ENCODE peak calls at places on chromosomes 13 and 19, in seven cellular contexts. C is uterus, W is PC-9, S is prostate gland, R is breast epithelium, H is lung, X is aorta. L is an unnamed sample.

GRCh38 chr19:4045597-4046361 is 20.9 kb downstream of the ZBTB7A start:
- DNase-seq in C (no peak), W (no peak), S (no peak), R (no peak), H (no peak), X (no peak), L (no peak)

GRCh38 chr19:1074512-1075283 is 7.7 kb downstream of the ARHGAP45 start:
- DNase-seq in C (no peak), W (peak; percentile 76), S (peak; percentile 74), R (peak; percentile 82), H (peak; percentile 92), X (peak; percentile 93), L (peak; percentile 93)

GRCh38 chr13:94435604-94436226 is 43.8 kb downstream of the DCT start:
- DNase-seq in C (no peak), W (no peak), S (no peak), R (no peak), H (no peak), X (no peak), L (no peak)

GRCh38 chr19:31572671-31573298 is 223.5 kb upstream of the TSHZ3 start:
- DNase-seq in C (no peak), W (no peak), S (peak; percentile 87), R (no peak), H (no peak), X (no peak), L (no peak)

GRCh38 chr19:38805180-38805579 is 7.6 kb downstream of the LGALS4 start:
- DNase-seq in C (no peak), W (no peak), S (no peak), R (no peak), H (no peak), X (peak; percentile 35), L (no peak)

GRCh38 chr13:109393045-109393444 is 393.3 kb downstream of the IRS2 start:
- DNase-seq in C (no peak), W (no peak), S (no peak), R (no peak), H (no peak), X (no peak), L (no peak)

GRCh38 chr19:46371371-46371901 is 24.5 kb downstream of the PPP5C start:
- DNase-seq in C (no peak), W (no peak), S (no peak), R (peak; percentile 45), H (no peak), X (peak; percentile 61), L (peak; percentile 50)

GRCh38 chr19:51091126-51091525 is 8.4 kb upstream of the KLK14 start:
- DNase-seq in C (no peak), W (no peak), S (no peak), R (no peak), H (no peak), X (peak; percentile 38), L (no peak)

GRCh38 chr13:82791035-82791434 is 1091.2 kb downstream of the SLITRK1 start:
- DNase-seq in C (no peak), W (no peak), S (no peak), R (no peak), H (no peak), X (no peak), L (no peak)

GRCh38 chr13:88063741-88064140 is 392.6 kb downstream of the SLITRK5 start:
- DNase-seq in C (no peak), W (no peak), S (no peak), R (no peak), H (no peak), X (no peak), L (no peak)

GRCh38 chr13:96053003-96053703 is at the start of gene UGGT2:
- DNase-seq in C (peak; percentile 95), W (peak; percentile 93), S (peak; percentile 91), R (peak; percentile 93), H (peak; percentile 94), X (peak; percentile 99), L (peak; percentile 95)

GRCh38 chr19:22545751-22546150 is 88.4 kb upstream of the ZNF492 start:
- DNase-seq in C (peak; percentile 65), W (peak; percentile 37), S (no peak), R (peak; percentile 70), H (no peak), X (no peak), L (no peak)

GRCh38 chr13:27440408-27440807 is 10.0 kb downstream of the MTIF3 start:
- DNase-seq in C (no peak), W (no peak), S (no peak), R (no peak), H (no peak), X (no peak), L (no peak)

GRCh38 chr13:27437126-27437525 is 12.7 kb downstream of the GTF3A start:
- DNase-seq in C (no peak), W (no peak), S (no peak), R (no peak), H (no peak), X (no peak), L (no peak)

GRCh38 chr13:27446986-27447583 is 3.3 kb downstream of the MTIF3 start:
- DNase-seq in C (no peak), W (no peak), S (no peak), R (no peak), H (no peak), X (no peak), L (no peak)

GRCh38 chr13:27442797-27443196 is 7.6 kb downstream of the MTIF3 start:
- DNase-seq in C (no peak), W (no peak), S (no peak), R (no peak), H (no peak), X (no peak), L (no peak)

DNA sequence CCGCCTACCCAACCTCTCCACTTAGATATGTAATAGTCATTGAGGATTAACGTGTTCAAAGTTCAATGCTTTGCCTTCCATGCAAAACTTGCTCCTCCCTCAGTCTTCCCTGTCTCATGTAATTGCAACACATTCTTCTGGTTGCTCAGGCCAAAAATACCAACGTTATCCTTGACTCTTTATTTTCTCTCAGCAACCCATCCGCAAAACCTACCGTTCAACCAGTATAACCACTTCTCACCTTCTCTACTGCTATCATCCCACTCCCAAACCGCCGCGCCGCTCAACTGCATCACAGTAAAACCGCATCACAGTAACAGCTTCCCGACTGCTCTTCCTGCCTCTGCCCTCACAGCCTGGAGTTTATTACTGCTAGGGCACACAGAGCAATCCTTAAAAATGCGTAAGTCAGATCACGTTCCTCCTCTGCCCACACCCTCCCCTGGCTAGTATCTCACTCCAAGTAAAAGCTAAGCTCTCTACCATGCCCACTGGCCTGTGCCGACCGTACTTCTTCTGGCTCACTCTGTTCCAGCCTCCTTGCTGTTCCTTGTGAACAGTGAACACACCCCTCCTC is 8.2 kb downstream of the MTIF3 start:
- DNase-seq in C (no peak), W (no peak), S (no peak), R (no peak), H (no peak), X (no peak), L (no peak)
- H3K27ac ChIP-seq in C (no peak overlapping the region), W (no peak overlapping the region), S (no peak overlapping the region), R (peak overlapping the region; percentile 53), H (no peak overlapping the region), X (no peak overlapping the region), L (peak overlapping the region; percentile 53)

DNA sequence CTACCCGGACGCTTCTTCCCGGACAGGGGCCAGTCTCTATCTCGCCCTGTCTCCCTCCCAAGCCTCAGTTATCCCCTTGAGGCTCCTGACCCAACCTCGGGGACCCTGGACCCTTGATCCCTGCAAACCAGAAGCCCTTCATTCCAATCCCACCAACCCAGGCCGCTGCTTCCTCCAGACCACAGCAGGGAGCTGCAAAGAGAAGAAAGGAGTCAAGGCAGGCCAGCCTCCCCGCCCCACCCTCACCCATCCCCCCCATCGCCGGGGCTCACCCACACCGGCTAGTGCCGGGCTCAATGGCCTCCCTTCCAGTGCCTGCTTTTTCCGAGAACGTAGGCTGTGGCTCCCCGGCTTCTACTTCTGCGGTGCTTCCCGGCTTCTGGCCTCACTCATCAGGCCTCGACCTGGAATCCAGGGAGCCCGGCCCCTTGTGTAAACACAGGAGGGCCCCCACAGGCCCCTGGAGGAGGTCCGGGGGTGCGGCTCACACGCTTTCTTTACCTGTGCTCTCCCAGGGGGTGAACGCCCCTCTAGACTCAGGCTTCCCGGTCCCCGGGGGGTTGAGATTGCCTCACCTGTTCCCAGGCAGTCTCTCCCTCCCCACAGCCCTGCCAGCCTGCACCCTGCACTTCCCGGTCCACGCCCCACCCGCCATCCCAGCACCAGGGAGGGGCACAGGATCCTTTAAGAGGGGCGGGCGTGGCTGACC is at the start of gene FAM83E:
- DNase-seq in C (no peak), W (peak; percentile 96), S (peak; percentile 61), R (no peak), H (peak; percentile 88), X (peak; percentile 77), L (peak; percentile 72)
- H3K4me3 ChIP-seq in C (no peak within 1 kb of the TSS), W (peak within 1 kb of the TSS; percentile 92), S (no peak within 1 kb of the TSS), R (no peak within 1 kb of the TSS), H (peak within 1 kb of the TSS; percentile 14), X (no peak within 1 kb of the TSS), L (peak within 1 kb of the TSS; percentile 21)

GRCh38 chr19:20276011-20276738 is 109.2 kb downstream of the ZNF486 start:
- DNase-seq in C (no peak), W (no peak), S (no peak), R (no peak), H (no peak), X (no peak), L (no peak)
- H3K9me3 ChIP-seq in C (no peaks in the 10 kb centered on the region), W (no peaks in the 10 kb centered on the region), S (no peaks in the 10 kb centered on the region), R (no peaks in the 10 kb centered on the region), H (no peaks in the 10 kb centered on the region), X (no peaks in the 10 kb centered on the region), L (no peaks in the 10 kb centered on the region)

GRCh38 chr19:33055718-33056117 is 9.0 kb downstream of the RHPN2 start:
- DNase-seq in C (no peak), W (no peak), S (no peak), R (no peak), H (no peak), X (no peak), L (no peak)
- H3K27ac ChIP-seq in C (no peak overlapping the region), W (peak overlapping the region; percentile 98), S (peak overlapping the region; percentile 72), R (peak overlapping the region; percentile 75), H (no peak overlapping the region), X (no peak overlapping the region), L (no peak overlapping the region)

GRCh38 chr13:20232556-20233277 is 598 bp upstream of the GJB6 start:
- DNase-seq in C (no peak), W (no peak), S (no peak), R (no peak), H (no peak), X (no peak), L (no peak)
- H3K4me3 ChIP-seq in C (no peak overlapping the region), W (no peak overlapping the region), S (peak overlapping the region; percentile 30), R (no peak overlapping the region), H (no peak overlapping the region), X (no peak overlapping the region), L (peak overlapping the region; percentile 51)

GRCh38 chr19:56623006-56623405 is 20.0 kb upstream of the SMIM17 start:
- DNase-seq in C (no peak), W (no peak), S (no peak), R (no peak), H (no peak), X (no peak), L (no peak)

GRCh38 chr19:56622374-56622773 is 20.6 kb upstream of the SMIM17 start:
- DNase-seq in C (no peak), W (no peak), S (no peak), R (no peak), H (no peak), X (peak; percentile 62), L (no peak)

GRCh38 chr19:56625708-56626107 is 17.3 kb upstream of the SMIM17 start:
- DNase-seq in C (no peak), W (no peak), S (no peak), R (no peak), H (no peak), X (no peak), L (no peak)
- H3K9me3 ChIP-seq in C (peaks cover 63% of the 10 kb centered on the region), W (no peaks in the 10 kb centered on the region), S (no peaks in the 10 kb centered on the region), R (peaks cover 32% of the 10 kb centered on the region), H (no peaks in the 10 kb centered on the region), X (peaks cover 45% of the 10 kb centered on the region), L (peaks cover 43% of the 10 kb centered on the region)